ENCODE peak calls at places on chromosomes 4 and X, in eight cellular contexts. Q is NCI-H2107, F is substantia nigra, G is NCI-H1436, V is astrocyte of the cerebellum, T is amniotic stem cell, P is activated gamma-delta T cell treated with Interleukin-2 at 50 U/mL for 16 hours, U is uterus. I is an unnamed sample.

GRCh38 chrX:153957224-153957623 is 12.8 kb upstream of the RENBP start:
- DNase-seq in P (no peak), F (no peak), V (no peak), Q (no peak), U (no peak), T (no peak), G (no peak), I (no peak)

GRCh38 chr4:3225946-3226345 is 23.0 kb upstream of the MSANTD1 start:
- DNase-seq in Q (no peak), T (no peak), V (no peak), U (no peak), G (no peak), P (no peak), F (no peak), I (no peak)

GRCh38 chr4:140116442-140117104 is 37.4 kb downstream of the MAML3 start:
- DNase-seq in G (no peak), Q (no peak), P (no peak), T (no peak), F (no peak), U (no peak), V (no peak), I (no peak)

GRCh38 chr4:116001291-116001690 is 887.9 kb upstream of the NDST4 start:
- DNase-seq in Q (no peak), U (no peak), P (no peak), V (no peak), G (no peak), F (no peak), T (no peak), I (no peak)

GRCh38 chrX:150566734-150567182 is 1.7 kb upstream of the MTM1 start:
- DNase-seq in V (no peak), P (no peak), T (no peak), Q (peak), U (no peak), G (no peak), F (no peak), I (no peak)

GRCh38 chr4:89755210-89755609 is 81.8 kb downstream of the SNCA start:
- DNase-seq in F (no peak), V (no peak), Q (no peak), G (no peak), U (no peak), P (no peak), T (no peak), I (no peak)

GRCh38 chr4:87698394-87698793 is 48.3 kb downstream of the DMP1 start:
- DNase-seq in F (no peak), G (no peak), U (no peak), V (no peak), T (no peak), Q (no peak), P (no peak), I (no peak)

GRCh38 chrX:44032479-44032878 is 59.3 kb upstream of the NDP start:
- DNase-seq in P (no peak), F (no peak), V (no peak), T (no peak), Q (no peak), G (no peak), U (no peak), I (no peak)